ENCODE peak calls at places on chromosome 3, in seven cellular contexts. One of them, this sample, is unnamed.

GRCh38 chr3:33023176-33024136 is 72.0 kb downstream of the CCR4 start:
- DNase-seq in posterior cingulate gyrus: no peak
- DNase-seq in memory B cell: no peak
- DNase-seq in activated B cell treated with CpG ODN at 0.5 μM for 24 hours: no peak
- DNase-seq in stimulated activated naive CD8-positive, alpha-beta T cell treated with anti-CD3 and anti-CD28 coated beads, Interleukin-15, Interleukin-2, amounts not matched to agents 100 U/mL and 50 U/mL, for 24 hours: no peak
- DNase-seq in hypothalamus: no peak
- DNase-seq in chondrocyte: no peak
- DNase-seq in this sample: no peak

GRCh38 chr3:132135628-132136333 is 101.0 kb upstream of the CPNE4 start:
- DNase-seq in chondrocyte: no peak
- DNase-seq in memory B cell: no peak
- DNase-seq in hypothalamus: no peak
- DNase-seq in stimulated activated naive CD8-positive, alpha-beta T cell treated with anti-CD3 and anti-CD28 coated beads, Interleukin-15, Interleukin-2, amounts not matched to agents 100 U/mL and 50 U/mL, for 24 hours: no peak
- DNase-seq in activated B cell treated with CpG ODN at 0.5 μM for 24 hours: no peak
- DNase-seq in posterior cingulate gyrus: no peak
- DNase-seq in this sample: no peak

GRCh38 chr3:192564611-192565010 is 162.7 kb downstream of the FGF12 start:
- DNase-seq in memory B cell: no peak
- DNase-seq in activated B cell treated with CpG ODN at 0.5 μM for 24 hours: no peak
- DNase-seq in stimulated activated naive CD8-positive, alpha-beta T cell treated with anti-CD3 and anti-CD28 coated beads, Interleukin-15, Interleukin-2, amounts not matched to agents 100 U/mL and 50 U/mL, for 24 hours: no peak
- DNase-seq in chondrocyte: no peak
- DNase-seq in posterior cingulate gyrus: no peak
- DNase-seq in hypothalamus: no peak
- DNase-seq in this sample: no peak

GRCh38 chr3:39267631-39268553 is 11.9 kb downstream of the CX3CR1 start:
- DNase-seq in memory B cell: no peak
- DNase-seq in hypothalamus: no peak
- DNase-seq in activated B cell treated with CpG ODN at 0.5 μM for 24 hours: no peak
- DNase-seq in stimulated activated naive CD8-positive, alpha-beta T cell treated with anti-CD3 and anti-CD28 coated beads, Interleukin-15, Interleukin-2, amounts not matched to agents 100 U/mL and 50 U/mL, for 24 hours: peak
- DNase-seq in chondrocyte: no peak
- DNase-seq in posterior cingulate gyrus: no peak
- DNase-seq in this sample: no peak

GRCh38 chr3:12375572-12375971 is 86.7 kb downstream of the PPARG start:
- DNase-seq in chondrocyte: no peak
- DNase-seq in memory B cell: no peak
- DNase-seq in stimulated activated naive CD8-positive, alpha-beta T cell treated with anti-CD3 and anti-CD28 coated beads, Interleukin-15, Interleukin-2, amounts not matched to agents 100 U/mL and 50 U/mL, for 24 hours: no peak
- DNase-seq in activated B cell treated with CpG ODN at 0.5 μM for 24 hours: no peak
- DNase-seq in hypothalamus: no peak
- DNase-seq in posterior cingulate gyrus: no peak
- DNase-seq in this sample: no peak

GRCh38 chr3:17157713-17158112 is 273.0 kb downstream of the PLCL2 start:
- DNase-seq in posterior cingulate gyrus: no peak
- DNase-seq in chondrocyte: no peak
- DNase-seq in hypothalamus: no peak
- DNase-seq in memory B cell: no peak
- DNase-seq in activated B cell treated with CpG ODN at 0.5 μM for 24 hours: no peak
- DNase-seq in stimulated activated naive CD8-positive, alpha-beta T cell treated with anti-CD3 and anti-CD28 coated beads, Interleukin-15, Interleukin-2, amounts not matched to agents 100 U/mL and 50 U/mL, for 24 hours: no peak
- DNase-seq in this sample: no peak

GRCh38 chr3:34015204-34016142 is 217.0 kb downstream of the PDCD6IP start:
- DNase-seq in hypothalamus: no peak
- DNase-seq in activated B cell treated with CpG ODN at 0.5 μM for 24 hours: no peak
- DNase-seq in chondrocyte: no peak
- DNase-seq in stimulated activated naive CD8-positive, alpha-beta T cell treated with anti-CD3 and anti-CD28 coated beads, Interleukin-15, Interleukin-2, amounts not matched to agents 100 U/mL and 50 U/mL, for 24 hours: no peak
- DNase-seq in posterior cingulate gyrus: no peak
- DNase-seq in memory B cell: no peak
- DNase-seq in this sample: no peak

GRCh38 chr3:136336329-136337100 is 86.4 kb downstream of the PCCB start:
- DNase-seq in memory B cell: no peak
- DNase-seq in activated B cell treated with CpG ODN at 0.5 μM for 24 hours: no peak
- DNase-seq in stimulated activated naive CD8-positive, alpha-beta T cell treated with anti-CD3 and anti-CD28 coated beads, Interleukin-15, Interleukin-2, amounts not matched to agents 100 U/mL and 50 U/mL, for 24 hours: no peak
- DNase-seq in chondrocyte: no peak
- DNase-seq in hypothalamus: no peak
- DNase-seq in posterior cingulate gyrus: no peak
- DNase-seq in this sample: no peak

GRCh38 chr3:143464850-143465249 is 345.3 kb downstream of the CHST2 start:
- DNase-seq in chondrocyte: no peak
- DNase-seq in memory B cell: no peak
- DNase-seq in activated B cell treated with CpG ODN at 0.5 μM for 24 hours: no peak
- DNase-seq in posterior cingulate gyrus: no peak
- DNase-seq in stimulated activated naive CD8-positive, alpha-beta T cell treated with anti-CD3 and anti-CD28 coated beads, Interleukin-15, Interleukin-2, amounts not matched to agents 100 U/mL and 50 U/mL, for 24 hours: no peak
- DNase-seq in hypothalamus: no peak
- DNase-seq in this sample: no peak

GRCh38 chr3:194486540-194487288 is at the start of gene ATP13A3:
- DNase-seq in hypothalamus: peak
- DNase-seq in stimulated activated naive CD8-positive, alpha-beta T cell treated with anti-CD3 and anti-CD28 coated beads, Interleukin-15, Interleukin-2, amounts not matched to agents 100 U/mL and 50 U/mL, for 24 hours: peak
- DNase-seq in chondrocyte: peak
- DNase-seq in activated B cell treated with CpG ODN at 0.5 μM for 24 hours: peak
- DNase-seq in posterior cingulate gyrus: peak
- DNase-seq in memory B cell: peak
- DNase-seq in this sample: peak

GRCh38 chr3:149894211-149894610 is 76.5 kb downstream of the PFN2 start:
- DNase-seq in memory B cell: no peak
- DNase-seq in chondrocyte: no peak
- DNase-seq in hypothalamus: no peak
- DNase-seq in stimulated activated naive CD8-positive, alpha-beta T cell treated with anti-CD3 and anti-CD28 coated beads, Interleukin-15, Interleukin-2, amounts not matched to agents 100 U/mL and 50 U/mL, for 24 hours: no peak
- DNase-seq in posterior cingulate gyrus: no peak
- DNase-seq in activated B cell treated with CpG ODN at 0.5 μM for 24 hours: no peak
- DNase-seq in this sample: no peak

GRCh38 chr3:58924581-58924980 is 125.2 kb downstream of the CFAP20DC start:
- DNase-seq in stimulated activated naive CD8-positive, alpha-beta T cell treated with anti-CD3 and anti-CD28 coated beads, Interleukin-15, Interleukin-2, amounts not matched to agents 100 U/mL and 50 U/mL, for 24 hours: no peak
- DNase-seq in activated B cell treated with CpG ODN at 0.5 μM for 24 hours: no peak
- DNase-seq in posterior cingulate gyrus: no peak
- DNase-seq in hypothalamus: no peak
- DNase-seq in memory B cell: no peak
- DNase-seq in chondrocyte: no peak
- DNase-seq in this sample: no peak

GRCh38 chr3:97235179-97235578 is 420.8 kb downstream of the EPHA6 start:
- DNase-seq in posterior cingulate gyrus: no peak
- DNase-seq in stimulated activated naive CD8-positive, alpha-beta T cell treated with anti-CD3 and anti-CD28 coated beads, Interleukin-15, Interleukin-2, amounts not matched to agents 100 U/mL and 50 U/mL, for 24 hours: no peak
- DNase-seq in chondrocyte: no peak
- DNase-seq in memory B cell: no peak
- DNase-seq in hypothalamus: no peak
- DNase-seq in activated B cell treated with CpG ODN at 0.5 μM for 24 hours: no peak
- DNase-seq in this sample: no peak

GRCh38 chr3:114490829-114491228 is 197.0 kb downstream of the TIGIT start:
- DNase-seq in posterior cingulate gyrus: no peak
- DNase-seq in hypothalamus: no peak
- DNase-seq in chondrocyte: no peak
- DNase-seq in memory B cell: no peak
- DNase-seq in activated B cell treated with CpG ODN at 0.5 μM for 24 hours: no peak
- DNase-seq in stimulated activated naive CD8-positive, alpha-beta T cell treated with anti-CD3 and anti-CD28 coated beads, Interleukin-15, Interleukin-2, amounts not matched to agents 100 U/mL and 50 U/mL, for 24 hours: no peak
- DNase-seq in this sample: no peak

GRCh38 chr3:101780661-101781060 is 1.6 kb downstream of the NXPE3 start:
- DNase-seq in stimulated activated naive CD8-positive, alpha-beta T cell treated with anti-CD3 and anti-CD28 coated beads, Interleukin-15, Interleukin-2, amounts not matched to agents 100 U/mL and 50 U/mL, for 24 hours: no peak
- DNase-seq in activated B cell treated with CpG ODN at 0.5 μM for 24 hours: no peak
- DNase-seq in posterior cingulate gyrus: peak
- DNase-seq in memory B cell: no peak
- DNase-seq in chondrocyte: no peak
- DNase-seq in hypothalamus: no peak
- DNase-seq in this sample: no peak

GRCh38 chr3:13543251-13543650 is 5.7 kb upstream of the FBLN2 start:
- DNase-seq in chondrocyte: peak
- DNase-seq in stimulated activated naive CD8-positive, alpha-beta T cell treated with anti-CD3 and anti-CD28 coated beads, Interleukin-15, Interleukin-2, amounts not matched to agents 100 U/mL and 50 U/mL, for 24 hours: no peak
- DNase-seq in hypothalamus: no peak
- DNase-seq in memory B cell: no peak
- DNase-seq in posterior cingulate gyrus: no peak
- DNase-seq in activated B cell treated with CpG ODN at 0.5 μM for 24 hours: no peak
- DNase-seq in this sample: no peak

GRCh38 chr3:134320749-134321148 is 53.5 kb downstream of the AMOTL2 start:
- DNase-seq in activated B cell treated with CpG ODN at 0.5 μM for 24 hours: no peak
- DNase-seq in hypothalamus: no peak
- DNase-seq in stimulated activated naive CD8-positive, alpha-beta T cell treated with anti-CD3 and anti-CD28 coated beads, Interleukin-15, Interleukin-2, amounts not matched to agents 100 U/mL and 50 U/mL, for 24 hours: no peak
- DNase-seq in chondrocyte: no peak
- DNase-seq in posterior cingulate gyrus: no peak
- DNase-seq in memory B cell: no peak
- DNase-seq in this sample: no peak

GRCh38 chr3:5082658-5083030 is 39.4 kb upstream of the ARL8B start:
- DNase-seq in stimulated activated naive CD8-positive, alpha-beta T cell treated with anti-CD3 and anti-CD28 coated beads, Interleukin-15, Interleukin-2, amounts not matched to agents 100 U/mL and 50 U/mL, for 24 hours: no peak
- DNase-seq in memory B cell: no peak
- DNase-seq in activated B cell treated with CpG ODN at 0.5 μM for 24 hours: no peak
- DNase-seq in posterior cingulate gyrus: no peak
- DNase-seq in hypothalamus: no peak
- DNase-seq in chondrocyte: no peak
- DNase-seq in this sample: no peak

GRCh38 chr3:14837864-14838263 is 19.1 kb downstream of the FGD5 start:
- DNase-seq in posterior cingulate gyrus: no peak
- DNase-seq in activated B cell treated with CpG ODN at 0.5 μM for 24 hours: no peak
- DNase-seq in stimulated activated naive CD8-positive, alpha-beta T cell treated with anti-CD3 and anti-CD28 coated beads, Interleukin-15, Interleukin-2, amounts not matched to agents 100 U/mL and 50 U/mL, for 24 hours: no peak
- DNase-seq in hypothalamus: no peak
- DNase-seq in chondrocyte: no peak
- DNase-seq in memory B cell: no peak
- DNase-seq in this sample: no peak

GRCh38 chr3:173465112-173465511 is 67.6 kb downstream of the NLGN1 start:
- DNase-seq in memory B cell: no peak
- DNase-seq in chondrocyte: no peak
- DNase-seq in hypothalamus: no peak
- DNase-seq in stimulated activated naive CD8-positive, alpha-beta T cell treated with anti-CD3 and anti-CD28 coated beads, Interleukin-15, Interleukin-2, amounts not matched to agents 100 U/mL and 50 U/mL, for 24 hours: no peak
- DNase-seq in activated B cell treated with CpG ODN at 0.5 μM for 24 hours: no peak
- DNase-seq in posterior cingulate gyrus: no peak
- DNase-seq in this sample: no peak

GRCh38 chr3:147462856-147463255 is 53.7 kb downstream of the ZIC1 start:
- DNase-seq in hypothalamus: no peak
- DNase-seq in posterior cingulate gyrus: no peak
- DNase-seq in activated B cell treated with CpG ODN at 0.5 μM for 24 hours: no peak
- DNase-seq in stimulated activated naive CD8-positive, alpha-beta T cell treated with anti-CD3 and anti-CD28 coated beads, Interleukin-15, Interleukin-2, amounts not matched to agents 100 U/mL and 50 U/mL, for 24 hours: no peak
- DNase-seq in memory B cell: no peak
- DNase-seq in chondrocyte: no peak
- DNase-seq in this sample: no peak

GRCh38 chr3:76652524-76652923 is 387.4 kb upstream of the ROBO2 start:
- DNase-seq in memory B cell: no peak
- DNase-seq in stimulated activated naive CD8-positive, alpha-beta T cell treated with anti-CD3 and anti-CD28 coated beads, Interleukin-15, Interleukin-2, amounts not matched to agents 100 U/mL and 50 U/mL, for 24 hours: no peak
- DNase-seq in chondrocyte: no peak
- DNase-seq in activated B cell treated with CpG ODN at 0.5 μM for 24 hours: no peak
- DNase-seq in hypothalamus: no peak
- DNase-seq in posterior cingulate gyrus: no peak
- DNase-seq in this sample: no peak

This sample was measured in NCI-H1417 treated with DMSO at 0.1 percent for 48 hours.